ENCODE peak calls at places on chromosome 9, in eight cellular contexts. C is HCT116, N is GM23338, X is K562, B is HepG2, H is SK-N-SH, U is Panc1, E is GM12878. M is an unnamed sample.

GRCh38 chr9:95313010-95313498 is 4.5 kb downstream of the FANCC start:
- DNase-seq in C (peak; percentile 65), N (peak; percentile 92), X (no peak), B (peak; percentile 75), H (peak; percentile 85), U (no peak), E (no peak), M (no peak)

GRCh38 chr9:38443181-38443580 is 18.9 kb upstream of the IGFBPL1 start:
- DNase-seq in C (no peak), N (no peak), X (no peak), B (peak; percentile 81), H (no peak), U (no peak), E (no peak), M (no peak)

GRCh38 chr9:9881692-9882091 is 731.1 kb downstream of the PTPRD start:
- DNase-seq in C (no peak), N (no peak), X (no peak), B (no peak), H (no peak), U (no peak), E (no peak), M (no peak)

GRCh38 chr9:113746486-113746885 is 129.6 kb upstream of the ZNF618 start:
- DNase-seq in C (no peak), N (no peak), X (no peak), B (no peak), H (no peak), U (no peak), E (no peak), M (no peak)

GRCh38 chr9:133276923-133277322 is 1.9 kb upstream of the ABO start:
- DNase-seq in C (no peak), N (no peak), X (no peak), B (no peak), H (no peak), U (no peak), E (no peak), M (no peak)

GRCh38 chr9:98075332-98075805 is 18.8 kb downstream of the NANS start:
- DNase-seq in C (peak; percentile 40), N (peak; percentile 26), X (no peak), B (no peak), H (no peak), U (no peak), E (no peak), M (no peak)

GRCh38 chr9:96222132-96222531 is 79.8 kb downstream of the HSD17B3 start:
- DNase-seq in C (no peak), N (peak; percentile 75), X (peak; percentile 41), B (no peak), H (peak; percentile 63), U (no peak), E (no peak), M (no peak)

GRCh38 chr9:37908698-37909186 is 4.8 kb upstream of the SLC25A51 start:
- DNase-seq in C (no peak), N (no peak), X (no peak), B (peak; percentile 92), H (no peak), U (no peak), E (no peak), M (peak; percentile 93)

GRCh38 chr9:114786251-114786650 is 19.6 kb downstream of the TNFSF15 start:
- DNase-seq in C (no peak), N (no peak), X (no peak), B (no peak), H (no peak), U (no peak), E (no peak), M (no peak)

GRCh38 chr9:115969096-115969495 is 184.5 kb upstream of the PAPPA start:
- DNase-seq in C (no peak), N (no peak), X (no peak), B (no peak), H (no peak), U (no peak), E (no peak), M (no peak)

GRCh38 chr9:126002476-126003350 is 255.5 kb downstream of the PBX3 start:
- DNase-seq in C (no peak), N (no peak), X (no peak), B (no peak), H (peak; percentile 30), U (no peak), E (no peak), M (no peak)

GRCh38 chr9:134230942-134231325 is 66.6 kb upstream of the RNU6ATAC start:
- DNase-seq in C (no peak), N (no peak), X (no peak), B (no peak), H (no peak), U (no peak), E (no peak), M (no peak)

GRCh38 chr9:129138476-129139232 is 27.4 kb downstream of the PTPA start:
- DNase-seq in C (no peak), N (no peak), X (no peak), B (no peak), H (no peak), U (no peak), E (no peak), M (no peak)

GRCh38 chr9:101229606-101230005 is 155.2 kb downstream of the BAAT start:
- DNase-seq in C (no peak), N (no peak), X (no peak), B (no peak), H (no peak), U (no peak), E (no peak), M (no peak)

GRCh38 chr9:136802321-136802720 is 5.4 kb upstream of the RABL6 start:
- DNase-seq in C (no peak), N (no peak), X (no peak), B (no peak), H (no peak), U (no peak), E (no peak), M (no peak)

GRCh38 chr9:13386324-13386723 is 106.8 kb upstream of the MPDZ start:
- DNase-seq in C (no peak), N (no peak), X (no peak), B (no peak), H (no peak), U (no peak), E (no peak), M (no peak)

GRCh38 chr9:13383216-13383615 is 103.7 kb upstream of the MPDZ start:
- DNase-seq in C (no peak), N (no peak), X (no peak), B (no peak), H (no peak), U (no peak), E (no peak), M (no peak)

GRCh38 chr9:13386935-13387667 is 107.6 kb upstream of the MPDZ start:
- DNase-seq in C (no peak), N (no peak), X (no peak), B (no peak), H (no peak), U (no peak), E (no peak), M (peak; percentile 26)

GRCh38 chr9:13387668-13388124 is 108.2 kb upstream of the MPDZ start:
- DNase-seq in C (no peak), N (no peak), X (no peak), B (no peak), H (no peak), U (no peak), E (no peak), M (no peak)

GRCh38 chr9:13388157-13388556 is 108.7 kb upstream of the MPDZ start:
- DNase-seq in C (no peak), N (no peak), X (no peak), B (no peak), H (no peak), U (no peak), E (no peak), M (no peak)
- TF ChIP-seq POLR2AphosphoS5 in C (no peak), N (no peak), X (no peak), B (no peak), H (peak; percentile 38), U (no peak), E (no peak), M (no peak)

GRCh38 chr9:130766904-130767262 is 68.2 kb upstream of the ABL1 start:
- DNase-seq in C (no peak), N (no peak), X (no peak), B (no peak), H (no peak), U (no peak), E (no peak), M (no peak)

GRCh38 chr9:130766031-130766903 is 68.8 kb upstream of the ABL1 start:
- DNase-seq in C (no peak), N (no peak), X (no peak), B (no peak), H (no peak), U (no peak), E (no peak), M (no peak)

GRCh38 chr9:130763585-130764200 is 70.1 kb downstream of the EXOSC2 start:
- DNase-seq in C (no peak), N (no peak), X (no peak), B (no peak), H (no peak), U (no peak), E (no peak), M (no peak)

GRCh38 chr9:130768265-130768664 is 66.8 kb upstream of the ABL1 start:
- DNase-seq in C (no peak), N (peak; percentile 64), X (no peak), B (peak; percentile 70), H (no peak), U (no peak), E (no peak), M (no peak)

GRCh38 chr9:130765135-130766030 is 69.7 kb upstream of the ABL1 start:
- DNase-seq in C (no peak), N (no peak), X (no peak), B (no peak), H (no peak), U (no peak), E (peak; percentile 64), M (no peak)
- TF ChIP-seq REST in C (no peak), N (no peak), X (no peak), B (no peak), H (no peak), U (no peak), E (no peak), M (no peak)

GRCh38 chr9:122088880-122089567 is 4.1 kb downstream of the TTLL11 start:
- DNase-seq in C (no peak), N (no peak), X (no peak), B (no peak), H (no peak), U (no peak), E (no peak), M (no peak)
- TF ChIP-seq POLR2AphosphoS5 in C (no peak), N (no peak), X (no peak), B (no peak), H (no peak), U (no peak), E (no peak), M (no peak)

GRCh38 chr9:130287736-130288135 is 22.2 kb downstream of the HMCN2 start:
- DNase-seq in C (no peak), N (no peak), X (no peak), B (no peak), H (no peak), U (no peak), E (no peak), M (no peak)
- TF ChIP-seq REST in C (no peak), N (no peak), X (no peak), B (no peak), H (no peak), U (no peak), E (no peak), M (no peak)

M was measured in HL-60.